ENCODE peak calls at places on chromosomes 7 and 10, in eight cellular contexts. M, H, D, O, S, E, W and J are unnamed samples.

GRCh38 chr7:132532237-132532734 is 44.0 kb downstream of the PLXNA4 start:
- DNase-seq in M (no peak), H (no peak), D (no peak), O (no peak), S (no peak), E (no peak), W (no peak), J (no peak)

GRCh38 chr10:57960406-57960805 is 307.3 kb downstream of the IPMK start:
- DNase-seq in M (no peak), H (no peak), D (no peak), O (no peak), S (no peak), E (no peak), W (no peak), J (no peak)

GRCh38 chr7:9719303-9719702 is 1254.4 kb upstream of the PHF14 start:
- DNase-seq in M (no peak), H (no peak), D (no peak), O (no peak), S (no peak), E (no peak), W (no peak), J (no peak)

GRCh38 chr7:32942783-32943653 is 14.2 kb upstream of the FKBP9 start:
- DNase-seq in M (peak), H (peak), D (peak), O (peak), S (peak), E (peak), W (peak), J (peak)

GRCh38 chr7:82166666-82167065 is 276.9 kb downstream of the CACNA2D1 start:
- DNase-seq in M (peak), H (no peak), D (peak), O (no peak), S (no peak), E (peak), W (peak), J (no peak)

GRCh38 chr10:30028006-30028441 is 31.4 kb downstream of the JCAD start:
- DNase-seq in M (no peak), H (peak), D (no peak), O (no peak), S (no peak), E (no peak), W (no peak), J (peak)

GRCh38 chr7:159099217-159099655 is 45.4 kb downstream of the VIPR2 start:
- DNase-seq in M (no peak), H (no peak), D (no peak), O (no peak), S (no peak), E (no peak), W (no peak), J (no peak)

GRCh38 chr7:101953248-101953819 is 135.9 kb downstream of the CUX1 start:
- DNase-seq in M (no peak), H (no peak), D (no peak), O (no peak), S (peak), E (no peak), W (no peak), J (no peak)

GRCh38 chr10:4006051-4006450 is 221.0 kb upstream of the KLF6 start:
- DNase-seq in M (no peak), H (no peak), D (no peak), O (no peak), S (no peak), E (no peak), W (no peak), J (no peak)

GRCh38 chr7:103947026-103947655 is 42.3 kb downstream of the RELN start:
- DNase-seq in M (no peak), H (no peak), D (no peak), O (no peak), S (no peak), E (no peak), W (no peak), J (no peak)

GRCh38 chr10:50517626-50518025 is 106.1 kb downstream of the SGMS1 start:
- DNase-seq in M (no peak), H (no peak), D (no peak), O (no peak), S (peak), E (no peak), W (no peak), J (no peak)

GRCh38 chr7:7102906-7103305 is 79.4 kb upstream of the C1GALT1 start:
- DNase-seq in M (no peak), H (peak), D (no peak), O (no peak), S (no peak), E (no peak), W (no peak), J (no peak)

GRCh38 chr10:88012627-88013026 is 149.2 kb downstream of the PTEN start:
- DNase-seq in M (no peak), H (no peak), D (no peak), O (no peak), S (no peak), E (no peak), W (no peak), J (no peak)